ENCODE peak calls at places on chromosomes 16 and 17, in four cellular contexts. R is upper lobe of left lung, Z is retinal pigment epithelial cell, W is sigmoid colon. P is an unnamed sample.

GRCh38 chr16:22712471-22712870 is 101.5 kb upstream of the HS3ST2 start:
- DNase-seq in R (no peak), Z (no peak), W (no peak), P (no peak)

GRCh38 chr17:75694536-75694935 is 26.7 kb upstream of the ITGB4 start:
- DNase-seq in R (no peak), Z (no peak), W (peak), P (no peak)

GRCh38 chr17:15492186-15492585 is 24.8 kb upstream of the CDRT4 start:
- DNase-seq in R (no peak), Z (no peak), W (no peak), P (no peak)

GRCh38 chr17:76018801-76019200 is 8.3 kb downstream of the EVPL start:
- DNase-seq in R (no peak), Z (no peak), W (no peak), P (no peak)

GRCh38 chr17:11644265-11645212 is 46.3 kb downstream of the DNAH9 start:
- DNase-seq in R (peak), Z (peak), W (peak), P (no peak)

GRCh38 chr16:89913408-89914387 is 5.0 kb upstream of the MC1R start:
- DNase-seq in R (no peak), Z (no peak), W (no peak), P (no peak)

GRCh38 chr16:5036228-5037156 is 2.8 kb upstream of the NAGPA start:
- DNase-seq in R (no peak), Z (no peak), W (no peak), P (no peak)

GRCh38 chr17:79463421-79464309 is 147.2 kb downstream of the RBFOX3 start:
- DNase-seq in R (no peak), Z (no peak), W (no peak), P (no peak)

GRCh38 chr17:4720787-4721186 is 10.4 kb downstream of the ARRB2 start:
- DNase-seq in R (no peak), Z (no peak), W (no peak), P (no peak)

GRCh38 chr17:2990396-2990795 is 73.0 kb downstream of the OR1D5 start:
- DNase-seq in R (peak), Z (no peak), W (peak), P (no peak)

GRCh38 chr16:68786685-68787418 is 49.8 kb downstream of the CDH1 start:
- DNase-seq in R (no peak), Z (peak), W (peak), P (no peak)

GRCh38 chr17:50533720-50534148 is 1.2 kb downstream of the EPN3 start:
- DNase-seq in R (no peak), Z (no peak), W (no peak), P (no peak)

GRCh38 chr17:71494045-71494444 is 626.8 kb upstream of the SOX9 start:
- DNase-seq in R (no peak), Z (peak), W (no peak), P (no peak)

GRCh38 chr16:69171325-69172095 is 15.5 kb upstream of the SNTB2 start:
- DNase-seq in R (no peak), Z (no peak), W (no peak), P (peak)

GRCh38 chr16:70694517-70695218 is 8.8 kb upstream of the MTSS2 start:
- DNase-seq in R (no peak), Z (no peak), W (no peak), P (no peak)

GRCh38 chr16:8885674-8886592 is 3.8 kb downstream of the LITAFD start:
- DNase-seq in R (no peak), Z (no peak), W (no peak), P (no peak)

GRCh38 chr17:65666869-65667268 is 105.4 kb upstream of the AXIN2 start:
- DNase-seq in R (no peak), Z (no peak), W (no peak), P (no peak)

GRCh38 chr17:5111402-5112204 is at the start of gene ZNF232:
- DNase-seq in R (peak), Z (peak), W (peak), P (peak)

GRCh38 chr17:6657633-6658287 is 6.2 kb downstream of the C17orf100 start:
- DNase-seq in R (no peak), Z (no peak), W (no peak), P (no peak)
- H3K4me3 ChIP-seq in R (peak), Z (no peak), W (no peak), P (no peak)

GRCh38 chr16:67663151-67663876 is 2.6 kb downstream of the PARD6A start:
- DNase-seq in R (no peak), Z (no peak), W (peak), P (no peak)
- TF ChIP-seq CTCF in R (no peak), Z (peak), W (no peak), P (peak)

DNA sequence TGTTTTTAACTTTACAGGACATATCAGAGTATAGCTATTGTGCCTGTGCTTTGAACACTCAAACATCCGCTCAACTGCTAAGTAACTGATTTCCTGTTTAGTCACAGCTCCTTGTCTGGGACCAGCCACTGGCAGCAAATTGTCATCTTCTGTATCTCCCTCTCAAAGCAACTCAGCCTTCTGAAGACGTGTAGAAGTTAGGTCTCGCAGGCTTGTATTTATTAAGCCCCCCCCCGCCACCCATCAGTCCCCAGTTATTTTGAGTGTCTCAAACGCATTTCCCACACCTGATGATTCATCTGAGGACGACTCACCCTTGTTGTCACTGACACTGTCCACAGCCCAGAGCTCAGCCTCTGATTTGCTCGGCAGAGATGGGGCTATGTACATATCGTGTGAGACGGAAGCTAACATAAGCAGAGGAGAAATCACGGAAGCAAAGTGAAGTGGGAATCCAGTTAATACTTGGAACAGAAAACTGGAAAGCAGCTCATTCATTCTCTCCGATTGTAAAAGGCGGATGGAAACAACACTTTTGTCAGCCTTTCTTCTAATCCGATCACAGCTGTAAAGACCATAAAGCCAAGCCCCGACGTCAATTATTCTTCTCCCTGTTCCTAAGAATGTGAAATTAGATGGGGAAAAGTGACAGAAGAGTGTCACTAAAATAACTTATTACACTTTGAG is 64.1 kb downstream of the PITPNC1 start:
- DNase-seq in R (peak), Z (peak), W (no peak), P (no peak)
- H3K4me3 ChIP-seq in R (peak), Z (peak), W (no peak), P (peak)

GRCh38 chr17:18093616-18094408 is 6.1 kb downstream of the DRG2 start:
- DNase-seq in R (no peak), Z (no peak), W (no peak), P (no peak)
- TF ChIP-seq CTCF in R (no peak), Z (peak), W (no peak), P (peak)

GRCh38 chr16:84885024-84885910 is 65.5 kb downstream of the CRISPLD2 start:
- DNase-seq in R (no peak), Z (no peak), W (no peak), P (no peak)
- H3K4me3 ChIP-seq in R (no peak), Z (no peak), W (no peak), P (no peak)

GRCh38 chr17:8753976-8754440 is 4.3 kb downstream of the SPDYE4 start:
- DNase-seq in R (no peak), Z (no peak), W (no peak), P (no peak)
- TF ChIP-seq CTCF in R (peak), Z (peak), W (no peak), P (peak)

DNA sequence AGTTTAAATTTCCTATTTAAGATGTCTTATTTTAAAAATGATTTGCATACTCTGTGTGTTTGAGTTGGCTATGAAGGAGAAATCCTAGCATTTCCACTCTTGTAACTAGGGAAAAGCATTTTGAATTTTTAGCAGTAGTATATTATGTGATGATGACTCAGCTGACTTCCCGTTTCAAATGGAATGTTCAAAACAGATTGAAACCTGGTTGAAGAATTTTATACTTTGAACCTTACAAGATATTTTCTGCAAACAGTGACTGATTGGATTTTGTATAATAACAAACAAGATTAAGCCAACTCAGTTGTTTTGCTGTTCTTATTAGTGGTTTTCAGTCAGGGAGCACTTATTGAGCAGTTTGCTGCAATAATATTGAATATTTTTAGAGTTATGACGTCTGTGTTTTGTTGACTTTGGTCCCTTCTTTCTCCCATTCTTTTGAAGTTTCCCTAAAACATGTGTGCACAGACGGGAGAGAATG is 8.0 kb downstream of the TNRC6A start:
- DNase-seq in R (no peak), Z (peak), W (no peak), P (peak)
- H3K4me3 ChIP-seq in R (no peak), Z (no peak), W (no peak), P (no peak)

GRCh38 chr17:43350888-43351361 is 47.9 kb upstream of the ARL4D start:
- DNase-seq in R (no peak), Z (no peak), W (no peak), P (no peak)

GRCh38 chr17:43352579-43352978 is 46.2 kb upstream of the ARL4D start:
- DNase-seq in R (no peak), Z (no peak), W (no peak), P (no peak)

GRCh38 chr17:43351686-43352085 is 47.1 kb upstream of the ARL4D start:
- DNase-seq in R (no peak), Z (no peak), W (no peak), P (no peak)

GRCh38 chr17:43353364-43353763 is 45.4 kb upstream of the ARL4D start:
- DNase-seq in R (no peak), Z (no peak), W (no peak), P (no peak)

DNA sequence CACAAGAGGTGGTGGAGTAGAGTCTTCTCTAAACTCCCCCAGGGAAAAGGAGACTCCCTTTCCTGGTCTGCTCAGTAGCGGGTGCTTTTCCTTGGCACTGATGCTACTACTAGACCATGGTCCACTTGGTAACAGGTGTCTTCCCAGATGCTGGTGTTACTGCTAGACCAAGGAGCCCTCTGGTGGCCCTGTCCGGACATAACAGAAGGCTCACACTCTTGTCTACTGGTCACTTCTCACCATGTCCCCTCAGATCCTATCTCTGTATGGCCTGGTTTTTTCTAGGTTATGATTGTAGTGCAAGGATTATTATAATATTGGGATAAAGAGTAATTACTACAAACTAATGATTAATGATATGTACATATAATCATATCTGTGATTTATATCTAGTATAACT is 49.7 kb upstream of the ARL4D start:
- DNase-seq in R (no peak), Z (no peak), W (no peak), P (no peak)
- TF ChIP-seq CTCF in R (no peak), Z (no peak), W (no peak), P (no peak)

DNA sequence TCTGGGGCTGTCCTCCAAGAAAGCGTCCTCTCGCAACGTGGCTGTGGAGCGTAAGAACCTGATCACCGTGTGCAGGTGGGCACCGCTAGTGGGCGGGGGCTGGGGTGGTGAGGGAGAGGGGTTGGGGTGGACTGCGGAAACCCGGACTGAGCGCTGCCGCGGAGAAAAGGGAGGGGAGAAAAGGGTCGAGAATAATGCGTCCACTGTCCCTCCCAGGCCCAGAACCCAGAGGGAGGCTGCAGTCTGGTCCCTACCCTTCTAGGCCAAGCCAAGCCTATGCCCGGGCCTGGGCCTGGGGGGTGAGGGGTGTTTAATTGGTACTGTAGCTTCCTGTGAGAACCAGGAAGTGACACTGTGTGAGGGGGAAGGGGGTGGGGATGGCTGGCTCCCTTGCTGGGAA is 464 bp downstream of the RUNDC3A start:
- DNase-seq in R (no peak), Z (no peak), W (no peak), P (no peak)
- H3K4me3 ChIP-seq in R (peak), Z (no peak), W (peak), P (no peak)